ENCODE peak calls at places on chromosomes 6 and 20, in nine cellular contexts. B is GM04503; H is RPMI7951; Y is effector memory CD8-positive, alpha-beta T cell; L is skeletal muscle cell; I is IMR-90; A is sigmoid colon; V is SJSA1; D is cardiac fibroblast. G is an unnamed sample.

GRCh38 chr6:11744101-11744500 is 34.5 kb downstream of the ADTRP start:
- DNase-seq in A (no peak), D (no peak), L (no peak), I (no peak), Y (no peak), H (no peak), V (no peak), B (no peak), G (no peak)

GRCh38 chr20:63741676-63742380 is 2.3 kb downstream of the SLC2A4RG start:
- DNase-seq in Y (no peak), D (no peak), V (peak), A (peak), I (no peak), L (no peak), H (no peak), B (no peak), G (no peak)

GRCh38 chr6:41039060-41039998 is at the start of gene UNC5CL:
- DNase-seq in Y (peak), A (no peak), I (no peak), V (no peak), H (no peak), B (no peak), L (no peak), D (peak), G (peak)

GRCh38 chr6:113662049-113662655 is 195.0 kb upstream of the MARCKS start:
- DNase-seq in D (no peak), I (no peak), Y (no peak), H (no peak), L (no peak), B (no peak), V (no peak), A (no peak), G (no peak)

GRCh38 chr6:112231609-112232060 is 22.7 kb downstream of the LAMA4 start:
- DNase-seq in L (no peak), I (peak), H (peak), V (no peak), B (no peak), D (peak), Y (no peak), A (no peak), G (no peak)

GRCh38 chr6:46054531-46054930 is 38.9 kb upstream of the CLIC5 start:
- DNase-seq in L (no peak), D (no peak), H (no peak), A (no peak), V (no peak), B (no peak), Y (no peak), I (no peak), G (no peak)

GRCh38 chr6:5004373-5005037 is 668 bp upstream of the RPP40 start:
- DNase-seq in V (no peak), L (peak), H (peak), A (no peak), I (no peak), Y (no peak), D (peak), B (peak), G (no peak)

GRCh38 chr6:87102296-87102695 is 7.4 kb upstream of the CGA start:
- DNase-seq in Y (no peak), L (no peak), I (no peak), D (no peak), V (no peak), A (no peak), B (no peak), H (no peak), G (no peak)

GRCh38 chr6:158027590-158028285 is 46.1 kb downstream of the SYNJ2 start:
- DNase-seq in Y (no peak), I (no peak), B (no peak), V (no peak), A (no peak), D (no peak), L (no peak), H (no peak), G (no peak)

GRCh38 chr20:33076662-33077398 is 2.6 kb upstream of the BPIFB4 start:
- DNase-seq in D (no peak), B (no peak), I (no peak), V (no peak), A (no peak), L (no peak), H (no peak), Y (no peak), G (peak)

GRCh38 chr20:3221398-3222226 is 12.3 kb downstream of the ITPA start:
- DNase-seq in A (no peak), V (no peak), L (no peak), D (no peak), Y (no peak), I (no peak), H (no peak), B (no peak), G (no peak)

GRCh38 chr6:170111141-170111664 is 179.7 kb downstream of the DLL1 start:
- DNase-seq in A (peak), H (no peak), Y (no peak), V (peak), D (no peak), L (no peak), B (no peak), I (no peak), G (no peak)

GRCh38 chr6:36544228-36544627 is 3.1 kb downstream of the STK38 start:
- DNase-seq in L (no peak), A (no peak), B (no peak), Y (peak), I (no peak), D (peak), H (peak), V (peak), G (no peak)

GRCh38 chr6:111823831-111824607 is 49.2 kb downstream of the FYN start:
- DNase-seq in Y (no peak), B (peak), V (peak), H (peak), A (no peak), L (no peak), I (peak), D (peak), G (no peak)

GRCh38 chr6:12769556-12770255 is 53.1 kb downstream of the PHACTR1 start:
- DNase-seq in D (no peak), H (peak), A (no peak), B (no peak), I (no peak), Y (no peak), V (no peak), L (peak), G (no peak)

GRCh38 chr20:48339147-48339985 is 488.4 kb downstream of the PREX1 start:
- DNase-seq in B (no peak), D (peak), V (no peak), H (peak), L (peak), Y (no peak), A (peak), I (peak), G (no peak)

GRCh38 chr6:25576920-25577319 is 75.1 kb upstream of the SCGN start:
- DNase-seq in L (no peak), D (peak), Y (no peak), A (no peak), V (no peak), H (no peak), I (no peak), B (no peak), G (no peak)

GRCh38 chr20:63835031-63835858 is 4.2 kb upstream of the ZBTB46 start:
- DNase-seq in D (peak), H (peak), L (peak), I (peak), B (peak), A (peak), Y (no peak), V (peak), G (peak)

GRCh38 chr6:147974376-147974775 is 368.3 kb upstream of the SASH1 start:
- DNase-seq in B (no peak), A (no peak), Y (no peak), V (peak), L (peak), I (peak), H (peak), D (peak), G (no peak)